ENCODE peak calls at places on chromosomes 1 and 21, in six cellular contexts. E, Y, A, R, Q and T are unnamed samples.

GRCh38 chr1:178899402-178899801 is 28.5 kb upstream of the ANGPTL1 start:
- DNase-seq in E (no peak), Y (no peak), A (no peak), R (no peak), Q (no peak), T (no peak)

GRCh38 chr21:42039911-42040351 is 29.8 kb upstream of the ZBTB21 start:
- DNase-seq in E (peak), Y (no peak), A (peak), R (no peak), Q (no peak), T (peak)

GRCh38 chr1:210232524-210233215 is at the start of gene SERTAD4:
- DNase-seq in E (peak), Y (no peak), A (peak), R (peak), Q (peak), T (peak)

GRCh38 chr1:59516881-59517280 is 220.0 kb downstream of the FGGY start:
- DNase-seq in E (no peak), Y (no peak), A (no peak), R (no peak), Q (no peak), T (no peak)

GRCh38 chr1:163241716-163242115 is 39.0 kb upstream of the RGS5 start:
- DNase-seq in E (no peak), Y (no peak), A (no peak), R (no peak), Q (no peak), T (no peak)

GRCh38 chr1:11752359-11753208 is 9.4 kb upstream of the C1orf167 start:
- DNase-seq in E (no peak), Y (no peak), A (no peak), R (no peak), Q (no peak), T (no peak)

GRCh38 chr21:45236481-45236880 is 51.2 kb downstream of the POFUT2 start:
- DNase-seq in E (no peak), Y (no peak), A (no peak), R (no peak), Q (no peak), T (peak)

GRCh38 chr1:220370041-220370700 is 97.9 kb upstream of the RAB3GAP2 start:
- DNase-seq in E (no peak), Y (peak), A (no peak), R (peak), Q (peak), T (peak)

GRCh38 chr1:180623579-180624347 is 8.1 kb upstream of the XPR1 start:
- DNase-seq in E (no peak), Y (no peak), A (no peak), R (no peak), Q (no peak), T (peak)

GRCh38 chr1:107529511-107530149 is 388.8 kb downstream of the NTNG1 start:
- DNase-seq in E (no peak), Y (no peak), A (no peak), R (peak), Q (peak), T (peak)

GRCh38 chr1:157992813-157993178 is 649 bp upstream of the KIRREL1 start:
- DNase-seq in E (no peak), Y (no peak), A (no peak), R (no peak), Q (no peak), T (no peak)

GRCh38 chr1:8439015-8439702 is 121.2 kb downstream of the SLC45A1 start:
- DNase-seq in E (peak), Y (peak), A (peak), R (peak), Q (peak), T (peak)

GRCh38 chr1:223815865-223816264 is 29.9 kb downstream of the TP53BP2 start:
- DNase-seq in E (no peak), Y (no peak), A (no peak), R (no peak), Q (peak), T (peak)

GRCh38 chr1:193700710-193701355 is 514.4 kb upstream of the B3GALT2 start:
- DNase-seq in E (no peak), Y (no peak), A (no peak), R (no peak), Q (peak), T (peak)

GRCh38 chr1:68057050-68057449 is 6.6 kb upstream of the DIRAS3 start:
- DNase-seq in E (no peak), Y (no peak), A (no peak), R (no peak), Q (no peak), T (no peak)
- TF ChIP-seq CTCF in E (no peak), Y (no peak), A (no peak), R (no peak), Q (no peak), T (no peak)

DNA sequence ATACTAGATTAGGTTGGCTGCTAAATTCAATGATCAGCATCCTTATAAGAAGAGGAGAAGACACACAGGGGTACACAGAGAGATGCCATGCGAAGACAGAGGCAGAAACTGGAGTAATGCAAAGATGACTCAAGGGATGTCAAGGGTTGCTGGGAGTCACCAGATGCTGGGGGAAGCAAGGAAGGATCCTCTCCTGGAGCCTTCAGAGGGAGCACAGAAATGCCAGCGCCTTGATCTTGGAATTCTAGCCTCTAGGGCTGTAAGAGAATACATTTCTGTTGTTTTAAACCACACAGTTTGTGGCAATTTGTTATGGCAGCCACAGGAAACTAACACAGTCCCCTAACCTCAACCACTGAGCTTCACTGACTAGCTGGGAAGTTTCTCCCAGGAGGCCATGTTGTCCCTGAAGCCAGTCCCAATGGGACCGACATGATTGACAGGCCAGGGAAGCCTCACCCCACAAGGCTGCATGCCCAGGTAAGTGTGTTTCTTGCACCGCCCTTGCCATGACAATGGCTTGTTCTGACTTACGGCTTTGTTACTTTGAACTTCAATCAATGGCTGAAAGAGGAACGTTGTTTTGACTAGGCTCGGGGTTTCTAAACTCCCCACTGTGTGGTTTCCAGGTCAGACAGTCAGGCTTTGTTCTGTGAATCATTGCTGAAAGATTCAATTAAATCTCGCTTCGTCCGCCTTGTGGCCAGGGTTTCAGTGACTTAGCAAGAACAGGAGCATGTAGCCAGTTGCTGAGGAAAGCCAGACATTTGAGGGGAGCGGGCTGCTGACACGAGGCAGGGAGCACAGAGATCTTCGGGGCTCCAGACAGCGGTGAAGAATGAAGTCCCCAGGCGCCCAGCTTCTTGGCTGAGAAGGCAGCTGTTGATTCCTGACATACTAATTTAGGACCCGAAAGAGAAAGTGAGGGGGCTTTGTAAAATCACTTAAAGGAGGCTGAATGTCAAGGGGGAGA is 62.3 kb downstream of the RUNX1 start:
- DNase-seq in E (no peak), Y (no peak), A (no peak), R (no peak), Q (no peak), T (no peak)
- TF ChIP-seq CTCF in E (no peak), Y (no peak), A (no peak), R (no peak), Q (no peak), T (no peak)

GRCh38 chr1:47337350-47337749 is 3.8 kb downstream of the CMPK1 start:
- DNase-seq in E (no peak), Y (no peak), A (no peak), R (no peak), Q (no peak), T (no peak)
- TF ChIP-seq CTCF in E (no peak), Y (no peak), A (no peak), R (no peak), Q (no peak), T (no peak)

DNA sequence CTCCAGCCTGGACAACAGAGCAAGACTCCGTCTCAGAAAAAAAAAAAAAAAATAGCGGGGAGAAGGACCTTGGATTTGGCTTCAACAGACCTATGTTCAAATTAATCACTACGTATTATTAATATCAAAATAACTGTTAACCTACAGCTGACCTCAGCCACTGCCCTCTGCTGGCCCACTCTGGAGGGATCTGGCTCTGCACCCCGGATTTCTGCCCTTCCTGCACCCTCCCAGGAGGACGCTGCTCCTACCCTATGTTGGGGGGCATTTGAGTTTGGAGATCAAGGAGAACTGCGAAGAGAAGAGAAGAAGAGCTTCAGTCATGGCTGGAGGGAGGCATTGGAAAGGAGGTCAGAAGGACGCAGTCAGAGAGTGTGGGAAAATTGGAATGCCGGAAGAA is 96.7 kb downstream of the PSMG1 start:
- DNase-seq in E (no peak), Y (no peak), A (no peak), R (no peak), Q (no peak), T (no peak)
- TF ChIP-seq CTCF in E (peak), Y (peak), A (no peak), R (no peak), Q (no peak), T (no peak)

DNA sequence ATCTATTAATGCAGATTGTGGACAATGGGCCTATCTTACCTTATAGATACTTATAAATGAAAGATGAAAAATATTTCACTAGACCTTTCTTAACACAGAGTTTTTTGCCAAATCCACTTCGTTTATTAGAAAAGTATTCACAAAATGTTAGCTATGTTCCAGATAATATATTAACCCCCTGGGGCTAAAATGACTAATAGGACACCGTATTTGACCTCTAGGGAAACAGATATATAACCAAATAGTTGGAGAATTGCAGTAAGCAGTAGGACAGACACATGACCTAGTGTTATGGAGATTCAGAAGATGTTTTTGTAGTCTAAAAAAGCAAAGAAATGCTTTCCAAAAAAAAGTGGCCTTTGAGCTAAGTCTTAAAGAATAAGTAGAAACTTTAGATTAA is 106.9 kb downstream of the SEC16B start:
- DNase-seq in E (no peak), Y (no peak), A (no peak), R (no peak), Q (no peak), T (no peak)
- TF ChIP-seq CTCF in E (no peak), Y (no peak), A (no peak), R (no peak), Q (no peak), T (no peak)

GRCh38 chr1:169133801-169134558 is 27.5 kb downstream of the ATP1B1 start:
- DNase-seq in E (no peak), Y (no peak), A (no peak), R (no peak), Q (no peak), T (peak)
- TF ChIP-seq CTCF in E (peak), Y (peak), A (no peak), R (no peak), Q (no peak), T (peak)

DNA sequence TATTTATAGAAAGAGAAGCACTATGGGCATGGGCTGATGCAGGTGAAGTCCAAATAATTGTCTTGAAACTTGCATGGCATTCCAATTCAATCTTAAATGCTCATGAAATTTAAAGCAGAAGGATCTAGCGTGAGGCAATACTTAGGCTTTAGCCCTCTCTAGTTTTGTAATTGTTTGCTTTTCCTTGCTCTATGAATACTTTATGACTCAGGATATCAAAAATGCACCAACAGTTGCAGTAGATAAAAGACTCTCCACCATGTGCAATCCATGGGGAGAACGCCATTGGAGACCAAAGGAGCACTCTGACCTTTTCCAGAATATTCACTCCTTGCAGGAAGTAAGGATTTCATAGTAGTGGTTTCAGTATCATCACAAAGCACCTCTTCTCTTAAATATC is 436.4 kb downstream of the LRRIQ3 start:
- DNase-seq in E (no peak), Y (no peak), A (no peak), R (no peak), Q (no peak), T (no peak)
- TF ChIP-seq CTCF in E (no peak), Y (no peak), A (no peak), R (no peak), Q (no peak), T (no peak)

DNA sequence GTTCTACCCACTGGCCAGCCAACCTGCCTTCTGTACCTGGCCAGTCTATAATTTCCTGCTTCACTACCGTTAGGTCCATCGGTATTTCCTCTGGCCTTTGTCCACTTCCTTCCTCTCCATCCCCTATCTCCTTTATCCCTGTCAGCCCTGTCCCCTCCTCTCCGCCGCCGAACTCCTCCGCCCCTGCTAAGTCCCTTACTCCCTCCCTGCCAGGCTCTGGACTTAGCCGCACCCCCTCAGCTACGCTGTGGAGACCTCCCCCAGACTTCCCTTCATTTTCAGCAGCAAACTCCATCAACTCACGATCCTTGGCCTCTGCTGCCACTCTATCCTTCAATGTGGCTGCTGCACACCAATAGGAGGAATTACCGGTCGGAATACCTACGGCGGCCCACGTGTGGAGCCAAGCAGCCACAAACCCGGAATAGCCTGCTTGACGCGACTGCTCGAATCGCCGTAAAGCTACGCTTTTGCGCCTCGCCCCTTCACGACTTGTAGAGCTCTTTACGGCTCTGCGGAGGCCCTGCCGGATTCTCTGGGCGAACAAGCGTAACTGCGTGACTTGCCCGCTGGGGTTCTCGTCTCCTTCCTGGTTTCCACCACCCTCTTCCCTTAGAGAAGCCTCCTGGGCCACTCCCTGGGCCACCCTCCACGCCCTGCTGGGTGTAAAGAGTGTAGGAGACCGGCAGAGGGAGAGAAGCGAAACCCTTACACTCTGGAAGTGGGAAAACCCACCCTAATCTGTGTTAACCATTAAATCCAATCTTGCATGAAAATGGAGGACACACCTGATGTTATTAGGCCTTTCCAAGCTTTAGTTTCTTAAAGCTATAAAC is at the start of gene ZNHIT6:
- DNase-seq in E (peak), Y (peak), A (peak), R (peak), Q (peak), T (peak)
- TF ChIP-seq CTCF in E (peak), Y (peak), A (peak), R (peak), Q (peak), T (peak)

GRCh38 chr1:204813522-204813921 is 57.1 kb upstream of the NFASC start:
- DNase-seq in E (no peak), Y (no peak), A (no peak), R (no peak), Q (no peak), T (no peak)
- TF ChIP-seq CTCF in E (no peak), Y (no peak), A (no peak), R (no peak), Q (no peak), T (no peak)